ENCODE peak calls at places on chromosomes 16 and 17, in eight cellular contexts. One of them, this sample, is unnamed. For H3K9me3, the result is how much of the 10 kb centered on the place peaks cover.

GRCh38 chr17:70373369-70373768 is 204.0 kb downstream of the KCNJ2 start:
- DNase-seq in lung: no peak
- DNase-seq in keratinocyte: no peak
- DNase-seq in psoas muscle: no peak
- DNase-seq in IMR-90: no peak
- DNase-seq in CD8-positive, alpha-beta T cell: no peak
- DNase-seq in pancreas: no peak
- DNase-seq in esophagus muscularis mucosa: no peak
- DNase-seq in this sample: no peak

GRCh38 chr16:19776565-19776964 is 58.5 kb downstream of the IQCK start:
- DNase-seq in lung: no peak
- DNase-seq in keratinocyte: no peak
- DNase-seq in psoas muscle: no peak
- DNase-seq in IMR-90: no peak
- DNase-seq in CD8-positive, alpha-beta T cell: no peak
- DNase-seq in pancreas: no peak
- DNase-seq in esophagus muscularis mucosa: no peak
- DNase-seq in this sample: no peak

GRCh38 chr17:57506253-57506911 is 238.7 kb downstream of the CCDC182 start:
- DNase-seq in lung: no peak
- DNase-seq in keratinocyte: no peak
- DNase-seq in psoas muscle: no peak
- DNase-seq in IMR-90: no peak
- DNase-seq in CD8-positive, alpha-beta T cell: no peak
- DNase-seq in pancreas: no peak
- DNase-seq in esophagus muscularis mucosa: no peak
- DNase-seq in this sample: no peak

GRCh38 chr16:66894948-66895696 is 14.8 kb downstream of the PDP2 start:
- DNase-seq in lung: peak
- DNase-seq in keratinocyte: no peak
- DNase-seq in psoas muscle: peak
- DNase-seq in IMR-90: peak
- DNase-seq in CD8-positive, alpha-beta T cell: peak
- DNase-seq in pancreas: peak
- DNase-seq in esophagus muscularis mucosa: no peak
- DNase-seq in this sample: peak

GRCh38 chr16:286491-287297 is 3.7 kb downstream of the PDIA2 start:
- DNase-seq in lung: no peak
- DNase-seq in keratinocyte: no peak
- DNase-seq in psoas muscle: no peak
- DNase-seq in IMR-90: no peak
- DNase-seq in CD8-positive, alpha-beta T cell: no peak
- DNase-seq in pancreas: no peak
- DNase-seq in esophagus muscularis mucosa: no peak
- DNase-seq in this sample: no peak

GRCh38 chr17:737561-738113 is 5.2 kb downstream of the TLCD3A start:
- DNase-seq in lung: no peak
- DNase-seq in keratinocyte: no peak
- DNase-seq in psoas muscle: no peak
- DNase-seq in IMR-90: no peak
- DNase-seq in CD8-positive, alpha-beta T cell: no peak
- DNase-seq in pancreas: no peak
- DNase-seq in esophagus muscularis mucosa: no peak
- DNase-seq in this sample: no peak

GRCh38 chr17:39740357-39741111 is 2.8 kb downstream of the GRB7 start:
- DNase-seq in lung: no peak
- DNase-seq in keratinocyte: peak
- DNase-seq in psoas muscle: no peak
- DNase-seq in IMR-90: peak
- DNase-seq in CD8-positive, alpha-beta T cell: no peak
- DNase-seq in pancreas: no peak
- DNase-seq in esophagus muscularis mucosa: no peak
- DNase-seq in this sample: no peak

GRCh38 chr17:16352838-16353701 is at the start of gene CENPV:
- DNase-seq in lung: peak
- DNase-seq in keratinocyte: no peak
- DNase-seq in psoas muscle: peak
- DNase-seq in IMR-90: peak
- DNase-seq in CD8-positive, alpha-beta T cell: peak
- DNase-seq in pancreas: peak
- DNase-seq in esophagus muscularis mucosa: no peak
- DNase-seq in this sample: peak

GRCh38 chr17:4735825-4736651 is 3.6 kb upstream of the ZMYND15 start:
- DNase-seq in lung: peak
- DNase-seq in keratinocyte: no peak
- DNase-seq in psoas muscle: no peak
- DNase-seq in IMR-90: no peak
- DNase-seq in CD8-positive, alpha-beta T cell: no peak
- DNase-seq in pancreas: no peak
- DNase-seq in esophagus muscularis mucosa: no peak
- DNase-seq in this sample: no peak

GRCh38 chr17:18006495-18007239 is 32.3 kb downstream of the ATPAF2 start:
- DNase-seq in lung: no peak
- DNase-seq in keratinocyte: no peak
- DNase-seq in psoas muscle: no peak
- DNase-seq in IMR-90: no peak
- DNase-seq in CD8-positive, alpha-beta T cell: no peak
- DNase-seq in pancreas: no peak
- DNase-seq in esophagus muscularis mucosa: no peak
- DNase-seq in this sample: no peak

GRCh38 chr17:78990349-78991016 is 10.8 kb upstream of the LGALS3BP start:
- DNase-seq in lung: no peak
- DNase-seq in keratinocyte: no peak
- DNase-seq in psoas muscle: peak
- DNase-seq in IMR-90: no peak
- DNase-seq in CD8-positive, alpha-beta T cell: no peak
- DNase-seq in pancreas: no peak
- DNase-seq in esophagus muscularis mucosa: no peak
- DNase-seq in this sample: no peak

GRCh38 chr16:56198044-56198754 is 6.9 kb downstream of the GNAO1 start:
- DNase-seq in lung: no peak
- DNase-seq in keratinocyte: no peak
- DNase-seq in psoas muscle: no peak
- DNase-seq in IMR-90: no peak
- DNase-seq in CD8-positive, alpha-beta T cell: no peak
- DNase-seq in pancreas: no peak
- DNase-seq in esophagus muscularis mucosa: no peak
- DNase-seq in this sample: no peak

GRCh38 chr17:35117984-35118383 is 1.7 kb downstream of the RAD51D start:
- DNase-seq in lung: no peak
- DNase-seq in keratinocyte: no peak
- DNase-seq in psoas muscle: no peak
- DNase-seq in IMR-90: peak
- DNase-seq in CD8-positive, alpha-beta T cell: no peak
- DNase-seq in pancreas: no peak
- DNase-seq in esophagus muscularis mucosa: no peak
- DNase-seq in this sample: no peak
- TF ChIP-seq CTCF in lung: no peak
- TF ChIP-seq CTCF in keratinocyte: peak
- TF ChIP-seq CTCF in psoas muscle: no peak
- TF ChIP-seq CTCF in IMR-90: peak
- TF ChIP-seq CTCF in CD8-positive, alpha-beta T cell: peak
- TF ChIP-seq CTCF in pancreas: no peak
- TF ChIP-seq CTCF in esophagus muscularis mucosa: no peak
- TF ChIP-seq CTCF in this sample: no peak

DNA sequence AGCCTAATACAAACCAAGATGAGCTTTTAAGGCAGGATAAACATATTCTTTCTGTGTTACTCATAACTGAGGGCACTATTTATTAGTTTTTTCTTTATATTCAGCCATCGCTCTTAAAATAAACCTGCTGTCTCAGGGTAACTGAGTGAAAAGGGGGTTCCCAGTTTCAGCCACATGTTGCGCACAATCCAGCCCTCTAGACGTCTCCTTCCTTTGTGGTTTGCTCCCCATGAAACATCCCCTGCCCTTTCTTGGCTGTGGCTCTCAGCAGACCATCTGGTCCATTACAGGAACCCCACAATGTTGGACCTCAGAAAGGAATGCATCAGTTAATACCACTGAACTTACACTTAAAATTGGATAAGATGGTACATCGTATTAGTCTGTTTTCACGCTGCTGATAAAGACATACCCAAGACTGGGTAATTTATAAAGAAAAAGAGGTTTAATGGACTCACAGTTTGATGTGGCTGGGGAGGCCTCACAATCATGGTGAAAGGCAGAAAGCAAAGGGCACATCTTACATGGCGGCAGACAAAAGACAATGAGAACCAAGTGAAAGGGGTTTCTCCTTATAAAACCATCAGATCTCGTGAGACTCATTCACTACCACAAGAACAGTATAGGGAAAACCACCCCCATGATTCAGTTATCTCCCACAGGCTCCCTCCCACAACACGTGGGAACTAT is 12.6 kb upstream of the IL21R start:
- DNase-seq in lung: peak
- DNase-seq in keratinocyte: no peak
- DNase-seq in psoas muscle: no peak
- DNase-seq in IMR-90: peak
- DNase-seq in CD8-positive, alpha-beta T cell: no peak
- DNase-seq in pancreas: no peak
- DNase-seq in esophagus muscularis mucosa: no peak
- DNase-seq in this sample: no peak
- H3K9me3 ChIP-seq in lung: under half
- H3K9me3 ChIP-seq in keratinocyte: under half
- H3K9me3 ChIP-seq in psoas muscle: under half
- H3K9me3 ChIP-seq in IMR-90: under half
- H3K9me3 ChIP-seq in CD8-positive, alpha-beta T cell: under half
- H3K9me3 ChIP-seq in pancreas: under half
- H3K9me3 ChIP-seq in esophagus muscularis mucosa: under half
- H3K9me3 ChIP-seq in this sample: under half

GRCh38 chr16:1458336-1458976 is 14.1 kb upstream of the CCDC154 start:
- DNase-seq in lung: no peak
- DNase-seq in keratinocyte: no peak
- DNase-seq in psoas muscle: no peak
- DNase-seq in IMR-90: peak
- DNase-seq in CD8-positive, alpha-beta T cell: no peak
- DNase-seq in pancreas: no peak
- DNase-seq in esophagus muscularis mucosa: no peak
- DNase-seq in this sample: no peak
- H3K27ac ChIP-seq in lung: no peak
- H3K27ac ChIP-seq in keratinocyte: no peak
- H3K27ac ChIP-seq in psoas muscle: no peak
- H3K27ac ChIP-seq in IMR-90: no peak
- H3K27ac ChIP-seq in CD8-positive, alpha-beta T cell: no peak
- H3K27ac ChIP-seq in pancreas: no peak
- H3K27ac ChIP-seq in esophagus muscularis mucosa: no peak
- H3K27ac ChIP-seq in this sample: peak

GRCh38 chr17:73247728-73248127 is 14.0 kb downstream of the CPSF4L start:
- DNase-seq in lung: no peak
- DNase-seq in keratinocyte: no peak
- DNase-seq in psoas muscle: no peak
- DNase-seq in IMR-90: peak
- DNase-seq in CD8-positive, alpha-beta T cell: no peak
- DNase-seq in pancreas: no peak
- DNase-seq in esophagus muscularis mucosa: no peak
- DNase-seq in this sample: no peak
- TF ChIP-seq CTCF in lung: no peak
- TF ChIP-seq CTCF in keratinocyte: no peak
- TF ChIP-seq CTCF in psoas muscle: peak
- TF ChIP-seq CTCF in IMR-90: peak
- TF ChIP-seq CTCF in CD8-positive, alpha-beta T cell: no peak
- TF ChIP-seq CTCF in pancreas: no peak
- TF ChIP-seq CTCF in esophagus muscularis mucosa: no peak
- TF ChIP-seq CTCF in this sample: no peak

DNA sequence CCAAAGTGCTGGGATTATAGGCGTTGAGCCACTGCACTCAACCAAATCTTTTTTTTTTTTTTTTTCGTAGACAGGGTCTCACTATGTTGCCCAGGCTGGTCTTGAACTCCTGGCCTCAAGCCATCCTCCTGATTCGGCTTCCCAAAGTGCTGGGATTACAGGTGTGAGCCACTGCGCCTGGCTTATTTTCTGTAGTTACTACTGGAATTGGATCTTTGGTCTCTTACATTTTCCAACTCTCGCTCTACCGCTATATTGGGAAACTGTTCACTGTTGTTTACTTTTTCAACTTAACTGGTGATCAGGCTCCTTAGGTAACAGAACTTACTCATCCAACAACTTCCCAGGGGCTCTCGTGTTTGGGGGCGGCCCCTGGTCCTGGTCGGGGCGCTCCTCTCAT is 14.1 kb downstream of the ZNF200 start:
- DNase-seq in lung: no peak
- DNase-seq in keratinocyte: no peak
- DNase-seq in psoas muscle: no peak
- DNase-seq in IMR-90: no peak
- DNase-seq in CD8-positive, alpha-beta T cell: no peak
- DNase-seq in pancreas: no peak
- DNase-seq in esophagus muscularis mucosa: no peak
- DNase-seq in this sample: no peak
- H3K9me3 ChIP-seq in lung: under half
- H3K9me3 ChIP-seq in keratinocyte: under half
- H3K9me3 ChIP-seq in psoas muscle: half or more
- H3K9me3 ChIP-seq in IMR-90: under half
- H3K9me3 ChIP-seq in CD8-positive, alpha-beta T cell: under half
- H3K9me3 ChIP-seq in pancreas: under half
- H3K9me3 ChIP-seq in esophagus muscularis mucosa: half or more
- H3K9me3 ChIP-seq in this sample: half or more

This sample was measured in CD4-positive, alpha-beta T cell.